ENCODE peak calls at places on chromosomes 7 and 10, in nine cellular contexts. R is HepG2, K is suprapubic skin, H is esophagus muscularis mucosa, O is K562, T is GM12878, B is ovary, D is stomach, E is sigmoid colon. L is an unnamed sample. For H3K36me3, the result is how much of the 10 kb centered on the place peaks cover.

GRCh38 chr10:3185386-3185785 is 12.8 kb upstream of the PITRM1 start:
- DNase-seq in T (no peak), O (no peak), R (no peak), K (no peak), D (no peak), B (no peak), E (no peak), H (no peak), L (no peak)

GRCh38 chr7:101688183-101688831 is 59.2 kb upstream of the MYL10 start:
- DNase-seq in R (peak), E (peak), D (peak), B (peak), H (peak), O (peak), T (no peak), K (peak), L (peak)

GRCh38 chr7:122380993-122381392 is 76.4 kb upstream of the FEZF1 start:
- DNase-seq in K (no peak), B (no peak), H (no peak), O (no peak), E (no peak), D (no peak), T (no peak), R (no peak), L (no peak)

GRCh38 chr7:25861704-25862253 is 290.2 kb upstream of the NFE2L3 start:
- DNase-seq in O (no peak), E (no peak), R (no peak), T (no peak), K (no peak), D (no peak), B (no peak), H (no peak), L (no peak)

GRCh38 chr10:48439581-48440041 is 133.1 kb downstream of the MAPK8 start:
- DNase-seq in K (no peak), H (no peak), T (no peak), E (no peak), O (peak), R (peak), D (no peak), B (peak), L (no peak)

GRCh38 chr7:94129443-94130140 is 125.4 kb upstream of the BET1 start:
- DNase-seq in O (no peak), E (no peak), T (no peak), D (no peak), B (no peak), K (no peak), R (peak), H (no peak), L (no peak)

GRCh38 chr7:31595390-31595789 is 81.5 kb downstream of the ITPRID1 start:
- DNase-seq in E (no peak), K (no peak), R (no peak), T (no peak), H (no peak), D (no peak), B (no peak), O (no peak), L (no peak)

GRCh38 chr10:31011660-31012022 is 20.0 kb downstream of the ZNF438 start:
- DNase-seq in O (no peak), B (no peak), E (no peak), K (no peak), R (no peak), H (no peak), D (no peak), T (no peak), L (no peak)

GRCh38 chr7:90988523-90988922 is 275.7 kb upstream of the FZD1 start:
- DNase-seq in H (no peak), O (no peak), T (no peak), B (no peak), E (no peak), R (no peak), K (no peak), D (no peak), L (no peak)

GRCh38 chr10:96230527-96230926 is 40.8 kb downstream of the BLNK start:
- DNase-seq in D (no peak), T (peak), K (no peak), O (no peak), E (no peak), B (no peak), H (no peak), R (no peak), L (no peak)

GRCh38 chr10:99571816-99572215 is 39.1 kb downstream of the NKX2-3 start:
- DNase-seq in R (no peak), D (no peak), B (no peak), T (no peak), O (no peak), K (no peak), E (no peak), H (no peak), L (no peak)

GRCh38 chr7:21758286-21758685 is 187.4 kb downstream of the CDCA7L start:
- DNase-seq in R (peak), O (no peak), E (no peak), T (no peak), K (no peak), D (no peak), B (no peak), H (no peak), L (no peak)

GRCh38 chr7:46755120-46756034 is 826.5 kb downstream of the TNS3 start:
- DNase-seq in H (no peak), O (no peak), K (no peak), D (no peak), E (no peak), T (no peak), R (no peak), B (no peak), L (no peak)

GRCh38 chr7:147296986-147297385 is 1180.4 kb downstream of the CNTNAP2 start:
- DNase-seq in T (no peak), R (no peak), H (no peak), O (no peak), E (no peak), K (no peak), B (no peak), D (no peak), L (no peak)

GRCh38 chr10:59578013-59578412 is 131.6 kb downstream of the SLC16A9 start:
- DNase-seq in H (no peak), K (no peak), O (no peak), D (no peak), T (no peak), E (no peak), R (no peak), B (no peak), L (no peak)

GRCh38 chr7:42156541-42156865 is 80.5 kb downstream of the GLI3 start:
- DNase-seq in B (no peak), K (no peak), D (no peak), E (no peak), O (no peak), R (no peak), H (no peak), T (no peak), L (no peak)

GRCh38 chr10:33234779-33235178 is 99.7 kb downstream of the NRP1 start:
- DNase-seq in E (no peak), T (no peak), D (no peak), O (no peak), R (no peak), K (no peak), B (no peak), H (peak), L (no peak)

GRCh38 chr10:6065406-6065805 is 3.2 kb upstream of the IL2RA start:
- DNase-seq in K (peak), D (peak), R (no peak), H (no peak), O (no peak), T (no peak), B (no peak), E (peak), L (no peak)

GRCh38 chr10:122486396-122487080 is 25.2 kb downstream of the HTRA1 start:
- DNase-seq in B (peak), D (no peak), H (no peak), R (no peak), O (no peak), T (no peak), E (peak), K (no peak), L (no peak)

GRCh38 chr10:79293841-79294705 is 53.2 kb upstream of the PPIF start:
- DNase-seq in T (no peak), D (no peak), E (no peak), O (no peak), B (no peak), R (no peak), K (no peak), H (no peak), L (no peak)
- H3K36me3 ChIP-seq in T (half or more), D (half or more), E (half or more), O (half or more), B (under half), R (under half), K (half or more), H (under half), L (half or more)

DNA sequence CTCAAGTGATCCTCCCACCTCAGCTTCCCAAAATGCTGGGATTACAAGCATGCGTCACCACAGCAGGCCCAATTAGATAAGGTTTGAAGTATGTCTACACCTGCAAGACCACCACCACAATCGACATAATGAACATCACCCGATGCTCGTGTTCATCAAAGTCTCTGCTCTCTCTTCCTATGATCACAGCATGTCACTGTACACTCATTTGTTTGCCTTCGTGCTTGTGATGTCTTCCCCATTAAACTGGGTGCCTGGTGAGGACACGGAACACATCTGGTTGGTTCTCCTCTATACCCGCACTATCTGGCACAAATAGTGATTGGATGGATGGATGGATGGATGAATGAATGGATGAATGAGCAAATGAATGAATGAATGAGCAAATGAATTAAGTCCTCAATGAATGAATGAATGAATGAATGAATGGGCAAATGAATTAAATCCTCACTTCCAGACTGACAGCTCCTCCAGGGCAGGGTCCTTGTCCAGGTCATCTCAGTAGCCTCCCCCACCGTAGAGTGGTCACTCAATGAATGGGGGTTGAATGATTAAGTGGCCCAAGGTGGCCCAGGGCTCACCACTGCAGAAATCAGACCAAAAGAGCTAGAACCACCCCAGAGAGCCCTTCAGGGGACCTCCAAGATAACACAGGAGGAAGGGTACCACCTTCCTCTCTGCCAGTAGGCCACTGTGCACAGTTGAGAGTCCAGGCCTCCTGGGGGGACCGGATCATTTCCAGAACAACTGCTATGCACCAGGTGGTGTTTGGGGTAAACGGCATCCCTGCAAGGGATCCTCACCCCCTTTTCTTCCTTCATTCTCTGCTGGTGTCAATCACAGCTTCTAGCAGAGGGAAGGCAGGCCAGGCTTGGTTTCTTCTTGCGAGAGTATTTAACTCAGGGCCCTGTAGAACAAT is 101.9 kb upstream of the TNRC18 start:
- DNase-seq in B (no peak), D (peak), E (peak), R (peak), H (no peak), O (peak), T (peak), K (no peak), L (no peak)
- TF ChIP-seq POLR2A in B (no peak), D (peak), E (peak), R (peak), H (no peak), O (peak), T (no peak), K (no peak), L (no peak)

GRCh38 chr7:140723574-140723973 is 27.1 kb downstream of the NDUFB2 start:
- DNase-seq in H (no peak), O (no peak), B (no peak), K (no peak), D (no peak), E (no peak), R (no peak), T (no peak), L (no peak)

GRCh38 chr7:140724706-140725105 is 28.2 kb downstream of the NDUFB2 start:
- DNase-seq in T (no peak), O (no peak), R (no peak), H (no peak), D (no peak), B (no peak), E (no peak), K (no peak), L (no peak)

GRCh38 chr7:140722254-140722653 is 25.7 kb downstream of the NDUFB2 start:
- DNase-seq in R (no peak), E (no peak), H (no peak), O (no peak), K (no peak), T (no peak), B (no peak), D (no peak), L (no peak)

GRCh38 chr7:140719711-140720110 is 23.2 kb downstream of the NDUFB2 start:
- DNase-seq in E (no peak), K (no peak), B (no peak), D (no peak), T (peak), H (no peak), O (no peak), R (no peak), L (no peak)

GRCh38 chr7:140723002-140723401 is 26.5 kb downstream of the NDUFB2 start:
- DNase-seq in R (no peak), H (no peak), D (no peak), O (no peak), K (no peak), B (no peak), T (no peak), E (no peak), L (no peak)
- TF ChIP-seq EP300 in R (no peak), H (no peak), D (no peak), O (no peak), K (no peak), B (no peak), T (no peak), E (no peak), L (no peak)

DNA sequence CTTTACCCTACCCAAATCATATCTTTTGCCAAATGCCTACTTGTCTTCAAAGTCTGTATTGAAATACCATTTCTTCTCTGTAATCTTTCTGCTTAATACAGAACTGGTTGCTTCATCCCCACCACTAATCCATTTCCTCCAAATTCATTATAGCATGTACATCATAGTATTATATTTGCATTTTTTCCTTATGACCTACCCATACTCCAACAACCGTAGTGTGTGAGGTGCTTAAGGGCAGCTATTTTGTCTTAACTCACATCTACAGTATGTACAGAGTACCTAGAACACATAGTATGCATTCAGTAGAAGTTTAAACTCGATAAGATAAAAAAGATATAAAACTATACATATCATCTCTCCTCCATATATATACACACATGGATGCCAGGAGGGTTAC is 23.7 kb downstream of the ACSL5 start:
- DNase-seq in D (no peak), T (no peak), R (no peak), K (no peak), O (no peak), B (no peak), E (no peak), H (no peak), L (no peak)
- H3K36me3 ChIP-seq in D (under half), T (under half), R (under half), K (under half), O (under half), B (under half), E (under half), H (under half), L (under half)

DNA sequence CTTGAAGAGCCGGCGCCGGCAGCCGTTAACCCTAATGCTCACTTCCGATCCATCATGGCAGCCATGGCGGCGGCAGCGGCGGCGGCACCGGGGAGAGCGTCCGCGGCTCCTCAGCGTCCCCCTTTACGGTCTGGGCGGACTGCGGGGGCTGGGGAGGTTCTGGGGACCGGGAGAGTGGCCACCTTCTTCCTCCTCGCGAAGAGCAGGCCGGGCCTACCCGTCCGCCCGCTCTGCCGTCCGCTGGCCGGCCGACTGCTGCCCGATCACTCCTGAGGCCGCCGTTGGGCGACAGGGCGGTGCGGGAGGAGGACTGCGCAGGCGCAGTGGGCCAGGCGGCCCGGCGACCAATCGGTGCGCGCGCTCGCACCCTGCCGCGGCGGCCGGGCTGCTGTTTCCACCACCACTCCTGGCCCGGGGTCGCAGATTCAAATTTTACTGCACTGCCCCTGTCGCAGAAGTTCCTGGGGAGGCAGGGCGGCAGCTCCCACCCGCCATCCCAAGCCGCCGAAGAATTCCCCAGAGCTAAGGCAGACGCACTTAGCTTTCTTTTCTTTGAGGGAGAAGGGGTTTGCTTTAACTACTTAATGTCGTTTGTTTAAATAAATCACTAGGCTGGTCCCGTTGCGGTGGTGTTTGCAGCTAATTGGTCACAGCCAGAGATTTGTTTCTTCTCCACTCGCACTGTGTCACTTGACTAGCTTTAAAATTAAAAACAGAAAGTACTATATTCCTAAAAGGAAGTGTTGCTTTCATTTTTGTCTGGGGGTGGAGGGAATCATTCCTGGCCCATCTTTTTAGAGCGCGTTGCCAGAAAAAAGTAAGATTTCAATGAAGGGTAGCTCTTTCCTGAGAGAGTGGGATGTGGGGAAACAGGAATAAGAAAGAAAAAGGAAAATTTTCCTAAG is at the start of gene KIF5B:
- DNase-seq in R (peak), H (peak), O (peak), D (peak), K (peak), T (peak), E (peak), B (peak), L (peak)
- TF ChIP-seq POLR2A in R (peak), H (peak), O (peak), D (peak), K (peak), T (peak), E (peak), B (peak), L (peak)

GRCh38 chr7:50943482-50943881 is 160.8 kb upstream of the GRB10 start:
- DNase-seq in B (no peak), R (no peak), E (no peak), D (no peak), H (no peak), O (no peak), T (no peak), K (no peak), L (no peak)

GRCh38 chr7:50941525-50941924 is 158.8 kb upstream of the GRB10 start:
- DNase-seq in D (no peak), R (no peak), T (no peak), O (no peak), K (no peak), E (no peak), H (no peak), B (no peak), L (no peak)

GRCh38 chr7:50940621-50941020 is 157.9 kb upstream of the GRB10 start:
- DNase-seq in E (no peak), H (no peak), B (no peak), R (no peak), O (no peak), T (no peak), D (no peak), K (no peak), L (no peak)

GRCh38 chr7:50937727-50938126 is 155.0 kb upstream of the GRB10 start:
- DNase-seq in H (no peak), O (no peak), D (no peak), T (no peak), K (no peak), R (no peak), E (no peak), B (no peak), L (no peak)

DNA sequence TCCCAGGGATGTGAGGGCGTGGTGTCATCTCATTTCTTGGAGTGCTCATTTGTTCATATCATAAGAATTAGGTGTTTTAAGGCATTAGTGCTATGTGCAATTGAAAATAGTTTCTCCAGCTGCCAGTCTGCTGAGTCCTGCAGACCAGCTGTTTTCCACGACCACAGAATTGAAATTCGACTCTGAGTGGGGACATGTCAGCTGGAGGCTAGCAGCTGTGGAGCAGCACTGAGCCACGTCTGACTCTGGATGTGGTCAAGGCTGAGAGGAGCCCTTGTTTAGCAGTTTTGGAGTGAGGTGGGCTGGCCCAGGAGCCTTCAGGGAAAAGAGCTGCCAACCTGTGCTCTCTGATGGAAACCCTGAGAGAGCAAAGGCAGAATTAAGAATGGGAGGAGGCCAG is 156.3 kb upstream of the GRB10 start:
- DNase-seq in R (no peak), O (no peak), K (no peak), T (no peak), E (no peak), D (no peak), B (no peak), H (no peak), L (no peak)
- TF ChIP-seq EP300 in R (no peak), O (no peak), K (no peak), T (no peak), E (no peak), D (no peak), B (no peak), H (no peak), L (no peak)

DNA sequence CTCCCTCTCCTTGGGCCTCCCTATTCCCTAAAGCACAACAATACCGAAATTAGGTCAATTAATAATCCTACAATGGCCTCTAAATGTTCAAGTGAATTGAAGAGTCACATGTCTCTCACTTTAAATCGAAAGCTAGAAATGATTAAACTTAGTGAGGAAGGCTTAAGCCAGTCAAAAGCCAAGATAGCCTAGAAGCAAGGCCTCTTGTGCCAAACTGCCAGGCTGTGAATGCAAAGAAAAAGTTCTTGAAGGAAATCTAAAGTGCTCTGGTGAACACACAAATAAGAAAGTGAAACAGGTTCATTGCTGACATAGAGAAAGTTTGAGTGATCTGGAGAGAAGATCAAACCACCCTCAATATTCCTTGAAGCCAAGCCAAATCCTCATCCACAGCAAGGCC is 57.2 kb downstream of the SLC29A4 start:
- DNase-seq in D (no peak), H (no peak), K (no peak), E (no peak), T (no peak), O (no peak), R (no peak), B (no peak), L (no peak)
- H3K36me3 ChIP-seq in D (half or more), H (half or more), K (half or more), E (half or more), T (under half), O (under half), R (under half), B (under half), L (under half)

GRCh38 chr7:6526997-6527378 is 24.3 kb downstream of the GRID2IP start:
- DNase-seq in R (no peak), H (no peak), B (no peak), E (no peak), K (no peak), D (no peak), T (no peak), O (no peak), L (no peak)

GRCh38 chr7:6530626-6531491 is 20.4 kb downstream of the GRID2IP start:
- DNase-seq in R (no peak), O (peak), E (no peak), H (no peak), B (no peak), T (no peak), K (no peak), D (peak), L (no peak)

GRCh38 chr7:6529643-6530042 is 21.6 kb downstream of the GRID2IP start:
- DNase-seq in E (no peak), O (no peak), K (no peak), T (no peak), H (no peak), D (no peak), B (no peak), R (peak), L (no peak)

GRCh38 chr7:6531492-6532279 is 19.6 kb downstream of the GRID2IP start:
- DNase-seq in B (no peak), H (no peak), O (no peak), D (no peak), R (no peak), E (no peak), T (no peak), K (no peak), L (no peak)

GRCh38 chr7:6528401-6529130 is 22.7 kb downstream of the GRID2IP start:
- DNase-seq in B (no peak), D (no peak), T (no peak), O (no peak), E (no peak), K (no peak), H (no peak), R (no peak), L (no peak)
- TF ChIP-seq POLR2A in B (no peak), D (no peak), T (no peak), O (no peak), E (no peak), K (no peak), H (no peak), R (no peak), L (no peak)

L was measured in tibial nerve.